ENCODE peak calls at places on chromosomes 12 and 14, in four cellular contexts. One of them, this sample, is unnamed.

GRCh38 chr14:32330356-32331226 is 1.5 kb downstream of the AKAP6 start:
- DNase-seq in GM12878: no peak
- DNase-seq in GM12892: no peak
- DNase-seq in thyroid gland: no peak
- DNase-seq in this sample: no peak

GRCh38 chr14:90272523-90272922 is 16.2 kb downstream of the PSMC1 start:
- DNase-seq in GM12878: no peak
- DNase-seq in GM12892: no peak
- DNase-seq in thyroid gland: no peak
- DNase-seq in this sample: no peak

GRCh38 chr12:76608070-76608469 is 48.5 kb upstream of the OSBPL8 start:
- DNase-seq in thyroid gland: no peak
- DNase-seq in GM12892: no peak
- DNase-seq in GM12878: no peak
- DNase-seq in this sample: no peak

GRCh38 chr12:111775205-111776193 is 8.8 kb downstream of the ALDH2 start:
- DNase-seq in GM12878: peak
- DNase-seq in thyroid gland: peak
- DNase-seq in GM12892: no peak
- DNase-seq in this sample: no peak

GRCh38 chr14:37580146-37580545 is 14.9 kb downstream of the FOXA1 start:
- DNase-seq in GM12878: no peak
- DNase-seq in thyroid gland: no peak
- DNase-seq in GM12892: no peak
- DNase-seq in this sample: no peak

GRCh38 chr12:12608557-12608957 is 3.1 kb upstream of the CREBL2 start:
- DNase-seq in GM12878: peak
- DNase-seq in thyroid gland: no peak
- DNase-seq in GM12892: no peak
- DNase-seq in this sample: no peak

GRCh38 chr12:69739287-69740191 is 879 bp downstream of the RAB3IP start:
- DNase-seq in GM12878: peak
- DNase-seq in GM12892: peak
- DNase-seq in thyroid gland: peak
- DNase-seq in this sample: peak

GRCh38 chr14:30710870-30711269 is 88.8 kb downstream of the SCFD1 start:
- DNase-seq in GM12878: no peak
- DNase-seq in GM12892: no peak
- DNase-seq in thyroid gland: no peak
- DNase-seq in this sample: no peak

GRCh38 chr14:80798211-80798610 is 143.3 kb downstream of the CEP128 start:
- DNase-seq in thyroid gland: no peak
- DNase-seq in GM12878: no peak
- DNase-seq in GM12892: no peak
- DNase-seq in this sample: no peak

GRCh38 chr12:120262852-120263724 is 2.4 kb downstream of the PXN start:
- DNase-seq in thyroid gland: peak
- DNase-seq in GM12892: no peak
- DNase-seq in GM12878: no peak
- DNase-seq in this sample: no peak

GRCh38 chr12:116194935-116195431 is 82.5 kb downstream of the MED13L start:
- DNase-seq in thyroid gland: no peak
- DNase-seq in GM12892: peak
- DNase-seq in GM12878: peak
- DNase-seq in this sample: no peak

GRCh38 chr12:8054821-8055220 is 11.3 kb downstream of the C3AR1 start:
- DNase-seq in thyroid gland: no peak
- DNase-seq in GM12892: no peak
- DNase-seq in GM12878: no peak
- DNase-seq in this sample: no peak

GRCh38 chr12:130764073-130764472 is 48.0 kb upstream of the RIMBP2 start:
- DNase-seq in thyroid gland: no peak
- DNase-seq in GM12892: no peak
- DNase-seq in GM12878: peak
- DNase-seq in this sample: no peak

GRCh38 chr12:92955997-92956663 is 27.0 kb upstream of the EEA1 start:
- DNase-seq in GM12892: no peak
- DNase-seq in thyroid gland: no peak
- DNase-seq in GM12878: no peak
- DNase-seq in this sample: no peak

GRCh38 chr12:108914031-108914630 is 34.2 kb downstream of the DAO start:
- DNase-seq in GM12892: no peak
- DNase-seq in thyroid gland: peak
- DNase-seq in GM12878: no peak
- DNase-seq in this sample: no peak

GRCh38 chr12:70557583-70558263 is 79.5 kb downstream of the PTPRB start:
- DNase-seq in GM12878: no peak
- DNase-seq in thyroid gland: no peak
- DNase-seq in GM12892: no peak
- DNase-seq in this sample: no peak

GRCh38 chr12:8123124-8123888 is at the start of gene CLEC4A:
- DNase-seq in GM12878: no peak
- DNase-seq in thyroid gland: no peak
- DNase-seq in GM12892: no peak
- DNase-seq in this sample: no peak

GRCh38 chr12:114762490-114763110 is 78.6 kb upstream of the TBX3 start:
- DNase-seq in thyroid gland: no peak
- DNase-seq in GM12878: no peak
- DNase-seq in GM12892: no peak
- DNase-seq in this sample: no peak

GRCh38 chr12:42507031-42507430 is 82.5 kb downstream of the PRICKLE1 start:
- DNase-seq in GM12878: no peak
- DNase-seq in GM12892: no peak
- DNase-seq in thyroid gland: no peak
- DNase-seq in this sample: no peak

GRCh38 chr14:69674546-69675245 is 63.3 kb downstream of the SUSD6 start:
- DNase-seq in GM12892: no peak
- DNase-seq in thyroid gland: no peak
- DNase-seq in GM12878: no peak
- DNase-seq in this sample: no peak

GRCh38 chr12:61758661-61759060 is 501.5 kb upstream of the USP15 start:
- DNase-seq in GM12878: no peak
- DNase-seq in thyroid gland: no peak
- DNase-seq in GM12892: no peak
- DNase-seq in this sample: no peak

GRCh38 chr14:87059060-87059827 is 933.7 kb downstream of the GALC start:
- DNase-seq in thyroid gland: no peak
- DNase-seq in GM12892: no peak
- DNase-seq in GM12878: no peak
- DNase-seq in this sample: no peak

GRCh38 chr12:22729898-22730443 is 105.0 kb downstream of the ETNK1 start:
- DNase-seq in thyroid gland: no peak
- DNase-seq in GM12878: no peak
- DNase-seq in GM12892: no peak
- DNase-seq in this sample: no peak

GRCh38 chr12:120263725-120264040 is 1.8 kb downstream of the PXN start:
- DNase-seq in thyroid gland: no peak
- DNase-seq in GM12892: no peak
- DNase-seq in GM12878: no peak
- DNase-seq in this sample: no peak

GRCh38 chr12:117370588-117370987 is 9.2 kb upstream of the NOS1 start:
- DNase-seq in GM12878: no peak
- DNase-seq in thyroid gland: no peak
- DNase-seq in GM12892: no peak
- DNase-seq in this sample: no peak

GRCh38 chr14:104870368-104871144 is 5.5 kb downstream of the CEP170B start:
- DNase-seq in GM12878: no peak
- DNase-seq in GM12892: no peak
- DNase-seq in thyroid gland: no peak
- DNase-seq in this sample: no peak

GRCh38 chr12:109864916-109865315 is 15.4 kb downstream of the GLTP start:
- DNase-seq in GM12878: no peak
- DNase-seq in GM12892: no peak
- DNase-seq in thyroid gland: no peak
- DNase-seq in this sample: no peak

GRCh38 chr12:27652174-27652763 is 44.0 kb upstream of the REP15 start:
- DNase-seq in GM12892: peak
- DNase-seq in thyroid gland: peak
- DNase-seq in GM12878: peak
- DNase-seq in this sample: peak

GRCh38 chr12:95605087-95605486 is 53.8 kb upstream of the USP44 start:
- DNase-seq in GM12892: no peak
- DNase-seq in GM12878: no peak
- DNase-seq in thyroid gland: no peak
- DNase-seq in this sample: peak

GRCh38 chr12:62933871-62934798 is 815 bp downstream of the PPM1H start:
- DNase-seq in thyroid gland: peak
- DNase-seq in GM12878: no peak
- DNase-seq in GM12892: peak
- DNase-seq in this sample: peak

GRCh38 chr14:87411370-87411769 is 581.6 kb downstream of the GALC start:
- DNase-seq in GM12878: no peak
- DNase-seq in thyroid gland: no peak
- DNase-seq in GM12892: no peak
- DNase-seq in this sample: no peak

GRCh38 chr12:33795536-33795935 is 226.8 kb upstream of the ALG10 start:
- DNase-seq in GM12878: no peak
- DNase-seq in thyroid gland: no peak
- DNase-seq in GM12892: no peak
- DNase-seq in this sample: no peak

GRCh38 chr14:31180299-31181051 is 27.1 kb downstream of the HECTD1 start:
- DNase-seq in GM12878: no peak
- DNase-seq in thyroid gland: no peak
- DNase-seq in GM12892: no peak
- DNase-seq in this sample: no peak

GRCh38 chr12:126362490-126362889 is 1297.3 kb downstream of the AACS start:
- DNase-seq in thyroid gland: no peak
- DNase-seq in GM12878: no peak
- DNase-seq in GM12892: no peak
- DNase-seq in this sample: no peak

GRCh38 chr14:22433059-22433458 is 156.0 kb downstream of the DAD1 start:
- DNase-seq in thyroid gland: no peak
- DNase-seq in GM12892: no peak
- DNase-seq in GM12878: no peak
- DNase-seq in this sample: no peak

GRCh38 chr12:96359328-96359727 is 40.9 kb downstream of the CDK17 start:
- DNase-seq in GM12892: no peak
- DNase-seq in thyroid gland: no peak
- DNase-seq in GM12878: no peak
- DNase-seq in this sample: no peak

GRCh38 chr14:50562841-50563240 is 2.9 kb downstream of the ATL1 start:
- DNase-seq in GM12892: no peak
- DNase-seq in GM12878: no peak
- DNase-seq in thyroid gland: no peak
- DNase-seq in this sample: no peak

GRCh38 chr14:50560929-50561280 is 960 bp downstream of the ATL1 start:
- DNase-seq in GM12892: peak
- DNase-seq in GM12878: no peak
- DNase-seq in thyroid gland: peak
- DNase-seq in this sample: peak

DNA sequence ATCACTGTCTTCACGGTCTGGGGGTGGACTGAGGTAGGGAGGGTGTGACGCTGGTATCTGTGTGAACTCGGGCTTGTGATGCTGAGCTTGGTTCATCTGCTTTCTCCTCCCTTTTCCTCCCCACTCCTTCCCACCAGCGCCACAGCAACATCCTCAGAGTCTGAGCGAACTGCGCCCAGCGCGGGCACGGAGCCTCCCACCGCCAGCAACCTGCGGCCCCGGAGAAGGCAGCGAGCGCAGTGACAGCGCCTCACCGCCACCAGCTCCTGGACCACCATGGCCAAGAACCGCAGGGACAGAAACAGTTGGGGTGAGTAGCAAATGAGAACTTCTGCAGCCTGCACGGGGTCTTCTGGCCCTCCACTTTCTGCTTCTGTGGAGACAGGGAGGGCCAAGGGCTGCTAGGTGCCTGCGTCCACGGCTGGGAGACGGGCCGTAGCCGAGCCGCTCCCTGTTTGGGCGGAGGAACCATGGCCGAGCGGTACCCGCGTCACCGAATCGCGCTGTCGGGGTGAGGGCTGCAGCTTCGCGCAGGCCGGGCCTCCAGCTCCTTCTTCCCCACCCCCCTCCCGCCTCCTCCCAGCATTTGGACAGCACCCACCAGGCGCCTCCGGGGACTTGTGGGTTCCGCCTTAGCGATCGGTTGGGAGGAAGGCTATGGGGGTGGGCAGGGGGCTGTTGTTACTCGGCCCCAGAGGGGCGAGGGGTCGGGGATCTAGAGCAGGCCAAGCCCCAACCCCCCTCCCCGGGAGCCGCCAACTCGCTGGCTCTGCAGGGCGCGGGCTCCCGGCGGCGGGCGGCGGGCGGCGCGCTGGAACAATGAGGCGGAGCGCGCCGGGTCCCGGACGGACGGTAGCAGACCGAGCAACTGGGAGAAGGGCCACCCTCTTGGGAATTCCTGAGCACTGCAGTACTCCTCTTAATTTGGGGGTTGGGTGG is at the start of gene ATL1:
- DNase-seq in thyroid gland: peak
- DNase-seq in GM12878: no peak
- DNase-seq in GM12892: peak
- DNase-seq in this sample: peak
- TF ChIP-seq POLR2A in thyroid gland: peak
- TF ChIP-seq POLR2A in GM12878: no peak
- TF ChIP-seq POLR2A in GM12892: no peak
- TF ChIP-seq POLR2A in this sample: no peak

GRCh38 chr14:77076118-77076631 is 21.9 kb upstream of the CIPC start:
- DNase-seq in thyroid gland: peak
- DNase-seq in GM12878: no peak
- DNase-seq in GM12892: no peak
- DNase-seq in this sample: no peak
- TF ChIP-seq POLR2A in thyroid gland: peak
- TF ChIP-seq POLR2A in GM12878: no peak
- TF ChIP-seq POLR2A in GM12892: no peak
- TF ChIP-seq POLR2A in this sample: no peak

DNA sequence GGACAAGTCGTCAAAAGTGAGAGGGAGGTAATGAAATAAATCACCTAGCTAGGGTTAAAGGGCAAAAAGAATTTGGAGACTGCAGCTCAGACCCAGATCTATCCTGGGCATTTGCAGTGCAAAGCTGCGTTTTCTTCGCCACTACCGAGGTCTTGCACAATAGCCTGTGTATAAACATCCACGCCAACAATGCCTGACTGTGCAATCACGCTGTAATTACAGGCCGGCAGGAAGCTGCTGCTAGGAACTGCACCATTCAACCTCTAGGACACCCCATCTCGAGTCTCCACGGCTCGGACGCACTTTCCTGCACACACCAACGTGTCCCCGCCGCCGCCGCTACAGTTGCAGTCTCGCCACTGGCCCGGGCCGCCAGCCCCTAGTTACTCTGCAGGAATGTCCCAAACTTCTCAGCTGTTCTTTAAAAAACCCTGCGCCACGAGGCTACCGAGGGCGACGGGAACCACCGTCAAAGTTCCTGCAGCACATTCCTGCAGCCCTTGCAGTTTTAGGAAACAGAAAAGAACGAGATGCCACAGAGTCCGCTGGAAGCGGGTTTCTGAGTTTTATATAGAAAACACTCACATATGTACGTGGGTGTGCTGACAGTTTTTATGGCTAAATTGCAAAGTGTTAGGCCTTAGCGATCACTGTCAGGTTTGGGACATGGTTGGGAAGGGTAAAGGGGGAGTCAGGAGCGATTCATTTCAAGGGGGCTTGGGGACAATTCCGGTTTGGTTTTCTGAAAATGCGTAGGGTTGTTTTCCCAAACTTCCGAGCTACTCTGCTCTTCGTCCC is 65.6 kb upstream of the PTGR2 start:
- DNase-seq in GM12878: no peak
- DNase-seq in thyroid gland: peak
- DNase-seq in GM12892: no peak
- DNase-seq in this sample: no peak
- TF ChIP-seq POLR2A in GM12878: peak
- TF ChIP-seq POLR2A in thyroid gland: peak
- TF ChIP-seq POLR2A in GM12892: no peak
- TF ChIP-seq POLR2A in this sample: peak

GRCh38 chr14:91403069-91403600 is 14.5 kb downstream of the CCDC88C start:
- DNase-seq in GM12892: no peak
- DNase-seq in GM12878: no peak
- DNase-seq in thyroid gland: no peak
- DNase-seq in this sample: no peak
- TF ChIP-seq POLR2A in GM12892: no peak
- TF ChIP-seq POLR2A in GM12878: no peak
- TF ChIP-seq POLR2A in thyroid gland: no peak
- TF ChIP-seq POLR2A in this sample: no peak